ENCODE peak calls at places on chromosomes 13 and 19, in seven cellular contexts. M, V, J, T, N, H and Y are unnamed samples.

GRCh38 chr19:48833977-48834376 is 2.3 kb downstream of the HSD17B14 start:
- DNase-seq in H (no peak), T (no peak), V (peak), M (no peak), J (no peak), N (peak), Y (no peak)

GRCh38 chr13:112454648-112455334 is 78.6 kb downstream of the SPACA7 start:
- DNase-seq in M (no peak), T (no peak), V (no peak), J (no peak), N (peak), H (no peak), Y (peak)

GRCh38 chr13:113527272-113527958 is 36.9 kb upstream of the DCUN1D2 start:
- DNase-seq in H (no peak), M (no peak), J (no peak), V (no peak), T (no peak), N (peak), Y (no peak)

GRCh38 chr13:75505327-75505726 is 23.4 kb upstream of the TBC1D4 start:
- DNase-seq in H (no peak), V (no peak), J (no peak), T (no peak), N (no peak), M (no peak), Y (no peak)

GRCh38 chr13:91135376-91135775 is 212.1 kb upstream of the MIR17HG start:
- DNase-seq in H (no peak), V (no peak), M (no peak), T (no peak), J (no peak), N (no peak), Y (no peak)

GRCh38 chr13:30141773-30142501 is 165.4 kb downstream of the KATNAL1 start:
- DNase-seq in M (no peak), J (peak), N (no peak), H (no peak), V (no peak), T (no peak), Y (no peak)

GRCh38 chr13:38350114-38350617 is 515 bp downstream of the UFM1 start:
- DNase-seq in T (peak), H (no peak), N (no peak), M (peak), J (no peak), V (peak), Y (peak)

GRCh38 chr13:98291658-98292057 is 114.6 kb upstream of the RNF113B start:
- DNase-seq in M (no peak), T (no peak), J (no peak), N (no peak), V (no peak), H (no peak), Y (no peak)

GRCh38 chr19:21398851-21399250 is 1.9 kb downstream of the ZNF493 start:
- DNase-seq in M (peak), T (no peak), H (no peak), N (no peak), V (no peak), J (no peak), Y (no peak)

GRCh38 chr19:47210689-47211316 is 20.2 kb downstream of the BBC3 start:
- DNase-seq in M (peak), N (peak), H (peak), T (peak), V (peak), J (peak), Y (peak)

GRCh38 chr19:3482507-3483225 is 575 bp downstream of the SMIM44 start:
- DNase-seq in M (no peak), H (no peak), N (no peak), V (no peak), T (no peak), J (no peak), Y (no peak)
- H4K8ac ChIP-seq in M (no peak), H (peak), N (no peak), V (no peak), T (no peak), J (no peak), Y (no peak)

GRCh38 chr19:1163934-1164683 is 10.0 kb downstream of the SBNO2 start:
- DNase-seq in J (no peak), N (no peak), M (no peak), H (no peak), T (no peak), V (no peak), Y (no peak)

GRCh38 chr19:1166872-1167573 is 7.0 kb downstream of the SBNO2 start:
- DNase-seq in V (no peak), M (no peak), H (no peak), T (peak), N (no peak), J (no peak), Y (no peak)

GRCh38 chr19:1163283-1163933 is 10.7 kb downstream of the SBNO2 start:
- DNase-seq in N (no peak), J (no peak), V (no peak), H (no peak), M (no peak), T (no peak), Y (no peak)

GRCh38 chr19:1162404-1163282 is 11.4 kb downstream of the SBNO2 start:
- DNase-seq in H (no peak), V (no peak), N (no peak), M (no peak), T (no peak), J (no peak), Y (no peak)

DNA sequence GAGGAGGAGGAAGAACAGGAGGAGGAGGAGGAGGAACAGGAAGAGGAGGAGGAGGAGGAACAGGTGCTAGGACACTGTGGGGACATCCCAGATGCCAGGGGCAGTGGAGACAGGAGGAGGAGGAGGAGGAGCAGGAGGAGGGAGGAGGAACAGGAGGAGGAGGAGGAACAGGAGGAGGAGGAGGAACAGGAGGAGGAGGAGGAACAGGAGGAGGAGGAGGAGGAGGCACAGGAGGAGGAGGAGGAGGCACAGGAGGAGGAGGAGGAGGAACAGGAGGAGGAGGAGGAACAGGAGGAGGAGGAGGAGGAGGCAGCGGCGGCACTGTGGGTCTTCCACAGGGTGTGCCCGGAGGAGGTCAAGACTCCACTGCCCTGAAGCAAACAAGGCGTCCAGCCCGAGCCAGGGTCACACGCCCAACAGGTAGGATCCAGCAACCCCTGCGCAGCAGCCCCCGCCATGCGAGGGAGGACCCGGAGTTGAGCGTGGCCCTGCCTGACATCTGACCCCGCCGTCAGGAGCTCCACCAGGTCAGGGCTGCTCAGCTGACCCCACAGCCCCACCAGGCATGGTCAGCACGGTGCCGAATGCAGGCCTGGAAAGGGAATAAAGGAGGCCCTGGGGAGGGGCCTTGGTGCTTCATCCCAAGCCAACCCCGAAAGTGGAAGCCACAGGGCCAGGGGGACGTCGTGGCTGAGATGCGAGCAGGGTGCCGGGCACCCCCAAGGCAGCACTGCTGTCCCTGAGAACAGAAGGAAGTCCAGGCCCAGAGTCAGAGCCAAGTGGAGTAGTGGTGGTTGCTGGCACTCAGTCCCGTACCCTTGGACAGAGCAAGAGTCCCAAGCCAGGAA is 9.2 kb downstream of the SBNO2 start:
- DNase-seq in H (no peak), V (no peak), M (no peak), N (no peak), J (no peak), T (no peak), Y (no peak)
- H4K8ac ChIP-seq in H (no peak), V (no peak), M (no peak), N (no peak), J (no peak), T (no peak), Y (no peak)

GRCh38 chr13:19782049-19782726 is 557 bp downstream of the PSPC1 start:
- DNase-seq in H (peak), V (peak), M (peak), T (peak), J (peak), N (no peak), Y (no peak)
- H4K8ac ChIP-seq in H (peak), V (peak), M (peak), T (peak), J (peak), N (no peak), Y (peak)

GRCh38 chr19:43950834-43951626 is at the start of gene ZNF221:
- DNase-seq in H (peak), N (peak), V (peak), T (peak), M (peak), J (peak), Y (peak)
- H4K8ac ChIP-seq in H (no peak), N (no peak), V (no peak), T (peak), M (peak), J (no peak), Y (no peak)

GRCh38 chr19:18157465-18158063 is 4.6 kb downstream of the PIK3R2 start:
- DNase-seq in V (no peak), N (peak), M (no peak), J (no peak), T (no peak), H (no peak), Y (no peak)
- H4K8ac ChIP-seq in V (no peak), N (no peak), M (no peak), J (peak), T (no peak), H (no peak), Y (peak)

DNA sequence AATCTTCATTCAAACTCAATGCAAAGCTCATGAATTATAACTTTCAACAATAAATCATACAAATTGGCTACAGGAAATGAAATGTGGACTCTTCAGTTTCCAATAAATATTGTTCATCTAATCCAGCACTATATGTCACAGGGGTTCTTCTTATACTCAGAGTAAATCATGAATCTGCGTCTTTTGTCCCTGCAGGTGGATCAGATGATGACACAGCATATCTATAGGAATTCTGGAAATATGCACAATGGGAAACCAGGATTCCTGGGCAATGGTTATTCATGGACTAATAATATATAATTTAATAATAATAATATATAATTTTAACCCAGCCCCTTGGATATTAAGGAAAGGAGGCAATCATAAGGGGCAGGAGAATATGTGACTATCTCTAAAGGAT is 8.4 kb downstream of the ZNF573 start:
- DNase-seq in V (no peak), T (no peak), H (no peak), N (no peak), M (no peak), J (no peak), Y (no peak)
- H4K8ac ChIP-seq in V (no peak), T (no peak), H (no peak), N (no peak), M (no peak), J (no peak), Y (no peak)

DNA sequence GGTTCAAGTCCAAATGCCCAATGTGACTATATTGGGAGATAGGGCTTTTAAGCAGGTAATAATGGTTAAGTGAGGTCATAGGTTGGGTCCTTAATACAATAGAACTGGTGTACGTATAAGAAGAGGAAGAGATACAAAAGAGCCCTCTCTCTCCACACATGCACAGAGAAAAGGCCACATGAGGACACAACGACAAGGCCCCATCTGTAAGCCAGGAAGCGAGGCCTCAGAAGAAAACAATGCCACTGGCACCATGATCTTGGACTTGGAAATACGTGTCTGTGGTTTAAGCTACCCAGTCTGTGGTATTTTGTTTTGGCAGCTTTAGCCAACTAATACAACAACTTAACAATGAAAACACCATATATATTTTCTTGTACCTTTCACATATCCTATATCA is 23.4 kb upstream of the RFC3 start:
- DNase-seq in N (no peak), V (no peak), H (no peak), J (no peak), M (no peak), T (no peak), Y (no peak)
- H4K8ac ChIP-seq in N (no peak), V (no peak), H (no peak), J (no peak), M (no peak), T (no peak), Y (no peak)

GRCh38 chr19:12034196-12034595 is 1.3 kb downstream of the ZNF433 start:
- DNase-seq in J (no peak), V (no peak), T (peak), H (no peak), M (no peak), N (no peak), Y (no peak)
- H4K8ac ChIP-seq in J (no peak), V (no peak), T (no peak), H (no peak), M (no peak), N (no peak), Y (no peak)